ENCODE peak calls at places on chromosome 17, in five cellular contexts. T is pancreas; E is CD4-positive, alpha-beta T cell; C is endodermal cell; V is prostate gland. Z is an unnamed sample.
A peak's percentile ranks its signal among the peaks of the same experiment; 100 is the strongest.

GRCh38 chr17:17840751-17841591 is 4.2 kb upstream of the SREBF1 start:
- DNase-seq in C (peak; percentile 67), T (no peak), V (no peak), E (no peak), Z (peak; percentile 60)

GRCh38 chr17:2361361-2361760 is 24.1 kb downstream of the SGSM2 start:
- DNase-seq in C (no peak), T (no peak), E (no peak), V (no peak), Z (no peak)

GRCh38 chr17:74798239-74798707 is 22.1 kb upstream of the NAT9 start:
- DNase-seq in T (no peak), V (no peak), C (no peak), E (no peak), Z (no peak)

GRCh38 chr17:75124041-75124818 is 7.3 kb downstream of the NT5C start:
- DNase-seq in T (no peak), V (peak; percentile 34), C (no peak), E (peak; percentile 59), Z (no peak)

GRCh38 chr17:77611791-77612466 is 346.6 kb upstream of the TNRC6C start:
- DNase-seq in T (no peak), C (no peak), E (no peak), V (no peak), Z (no peak)

GRCh38 chr17:71399649-71400048 is 721.2 kb upstream of the SOX9 start:
- DNase-seq in V (no peak), E (no peak), T (no peak), C (no peak), Z (no peak)

GRCh38 chr17:17494499-17495447 is 1.4 kb downstream of the RASD1 start:
- DNase-seq in C (peak; percentile 91), T (peak; percentile 83), E (no peak), V (peak; percentile 62), Z (peak; percentile 50)

GRCh38 chr17:28978016-28978415 is 26.7 kb upstream of the PHF12 start:
- DNase-seq in C (no peak), V (no peak), E (no peak), T (no peak), Z (no peak)

GRCh38 chr17:80110927-80111701 is 9.7 kb downstream of the GAA start:
- DNase-seq in E (no peak), T (peak; percentile 58), V (no peak), C (peak; percentile 49), Z (peak; percentile 19)

GRCh38 chr17:3963214-3964201 is 729 bp downstream of the ATP2A3 start:
- DNase-seq in T (peak; percentile 83), E (peak; percentile 75), C (peak; percentile 77), V (no peak), Z (no peak)

GRCh38 chr17:59154335-59154720 is 658 bp downstream of the SKA2 start:
- DNase-seq in V (peak; percentile 39), T (peak; percentile 61), C (peak; percentile 84), E (peak; percentile 8), Z (peak; percentile 38)

GRCh38 chr17:62125307-62125706 is 60.2 kb upstream of the MED13 start:
- DNase-seq in C (no peak), T (no peak), E (no peak), V (no peak), Z (no peak)

GRCh38 chr17:50807014-50807413 is 28.4 kb upstream of the WFIKKN2 start:
- DNase-seq in C (no peak), T (no peak), V (no peak), E (no peak), Z (no peak)

GRCh38 chr17:2421315-2422147 is 20.7 kb upstream of the MNT start:
- DNase-seq in C (peak; percentile 76), V (no peak), T (peak; percentile 77), E (no peak), Z (peak; percentile 33)

GRCh38 chr17:3527896-3528603 is 29.6 kb downstream of the TRPV3 start:
- DNase-seq in T (no peak), E (no peak), C (no peak), V (no peak), Z (peak; percentile 16)

GRCh38 chr17:78789663-78790181 is 7.6 kb upstream of the CYTH1 start:
- DNase-seq in V (peak; percentile 79), E (peak; percentile 73), C (no peak), T (peak; percentile 92), Z (peak; percentile 82)

GRCh38 chr17:66426397-66427033 is 124.1 kb downstream of the PRKCA start:
- DNase-seq in T (no peak), E (peak; percentile 46), V (no peak), C (peak; percentile 66), Z (no peak)

GRCh38 chr17:32287804-32288511 is 22.3 kb downstream of the RHBDL3 start:
- DNase-seq in V (no peak), C (peak; percentile 87), T (no peak), E (no peak), Z (no peak)

GRCh38 chr17:56908061-56908542 is 5.7 kb downstream of the TRIM25 start:
- DNase-seq in T (no peak), V (no peak), C (no peak), E (no peak), Z (no peak)

GRCh38 chr17:65453204-65453931 is 108.1 kb downstream of the AXIN2 start:
- DNase-seq in V (no peak), E (no peak), T (no peak), C (no peak), Z (no peak)

GRCh38 chr17:31371511-31372097 is 19.9 kb upstream of the RAB11FIP4 start:
- DNase-seq in C (no peak), E (no peak), T (no peak), V (no peak), Z (no peak)

GRCh38 chr17:51154176-51154575 is 817 bp downstream of the NME1 start:
- DNase-seq in E (no peak), C (no peak), T (no peak), V (no peak), Z (no peak)

GRCh38 chr17:8912060-8912981 is 44.8 kb upstream of the PIK3R6 start:
- DNase-seq in V (no peak), C (peak; percentile 43), T (no peak), E (no peak), Z (no peak)

GRCh38 chr17:45430738-45431530 is 1.7 kb downstream of the ARHGAP27 start:
- DNase-seq in E (no peak), C (peak; percentile 89), T (peak; percentile 85), V (peak; percentile 88), Z (no peak)

GRCh38 chr17:50462446-50462845 is 6.2 kb downstream of the CHAD start:
- DNase-seq in C (no peak), T (no peak), E (no peak), V (no peak), Z (no peak)

GRCh38 chr17:30302241-30302640 is 10.5 kb upstream of the BLMH start:
- DNase-seq in T (no peak), E (no peak), V (no peak), C (no peak), Z (no peak)

GRCh38 chr17:41971721-41972523 is 5.3 kb downstream of the CNP start:
- DNase-seq in E (no peak), V (no peak), T (no peak), C (no peak), Z (no peak)

GRCh38 chr17:76000016-76000754 is 470 bp upstream of the CDK3 start:
- DNase-seq in E (peak; percentile 60), V (peak; percentile 60), C (peak; percentile 98), T (peak; percentile 86), Z (no peak)

GRCh38 chr17:32993977-32994376 is 2.3 kb downstream of the SPACA3 start:
- DNase-seq in T (no peak), V (no peak), C (no peak), E (no peak), Z (no peak)

GRCh38 chr17:15255713-15256454 is 9.2 kb downstream of the PMP22 start:
- DNase-seq in E (no peak), C (no peak), T (no peak), V (no peak), Z (no peak)
- H3K27ac ChIP-seq in E (no peak overlapping the region), C (no peak overlapping the region), T (no peak overlapping the region), V (no peak overlapping the region), Z (peak overlapping the region; percentile 99)

GRCh38 chr17:69323806-69324205 is 3.1 kb downstream of the ABCA5 start:
- DNase-seq in E (no peak), T (no peak), C (no peak), V (no peak), Z (no peak)
- TF ChIP-seq CTCF in E (no peak), T (no peak), C (no peak), V (no peak), Z (no peak)

DNA sequence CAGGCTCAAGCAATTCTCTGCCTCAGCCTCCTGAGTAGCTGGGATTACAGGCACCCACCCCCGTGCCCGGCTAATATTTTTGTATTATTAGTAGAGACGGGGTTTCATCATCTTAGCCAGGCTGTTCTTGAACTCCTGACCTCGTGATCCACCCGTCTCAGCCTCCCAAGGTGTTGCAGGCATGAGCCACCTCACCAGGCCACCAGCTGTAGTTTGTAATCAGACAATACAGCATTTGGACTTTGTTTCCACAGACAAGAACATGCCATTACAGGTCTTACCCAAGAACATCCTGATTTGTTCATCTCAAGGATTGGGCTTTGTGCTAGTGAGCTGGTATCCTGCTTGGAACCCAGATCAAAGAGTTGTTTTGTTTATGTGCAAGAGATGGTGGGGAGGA is 30.1 kb downstream of the C17orf100 start:
- DNase-seq in C (no peak), T (no peak), V (no peak), E (no peak), Z (no peak)
- H3K27ac ChIP-seq in C (no peak overlapping the region), T (no peak overlapping the region), V (no peak overlapping the region), E (no peak overlapping the region), Z (no peak overlapping the region)

GRCh38 chr17:11900655-11901054 is 96.6 kb downstream of the ZNF18 start:
- DNase-seq in V (no peak), E (no peak), T (no peak), C (peak; percentile 10), Z (no peak)

GRCh38 chr17:11898526-11899235 is 98.6 kb downstream of the ZNF18 start:
- DNase-seq in E (no peak), T (no peak), V (no peak), C (peak; percentile 12), Z (no peak)

GRCh38 chr17:11900103-11900502 is 97.2 kb downstream of the ZNF18 start:
- DNase-seq in C (peak; percentile 52), E (no peak), T (no peak), V (no peak), Z (no peak)

GRCh38 chr17:11901901-11902300 is 95.4 kb downstream of the ZNF18 start:
- DNase-seq in C (peak; percentile 10), V (no peak), T (no peak), E (no peak), Z (no peak)

GRCh38 chr17:11899494-11899893 is 97.8 kb downstream of the ZNF18 start:
- DNase-seq in V (no peak), E (no peak), T (no peak), C (peak; percentile 47), Z (no peak)
- TF ChIP-seq CTCF in V (no peak), E (no peak), T (no peak), C (peak; percentile 25), Z (no peak)

Z was measured in dorsolateral prefrontal cortex.